ENCODE peak calls at places on chromosome 12, in six cellular contexts. Z is WTC11; O is aorta; T is activated B cell treated with CpG ODN at 0.5 μM for 24 hours; M is CD4-positive, CD25-positive, alpha-beta regulatory T cell; U is RPMI8226. Y is an unnamed sample.

GRCh38 chr12:112368856-112369255 is 13.4 kb downstream of the HECTD4 start:
- DNase-seq in M (no peak), U (no peak), Z (no peak), T (no peak), O (no peak), Y (no peak)

GRCh38 chr12:49636979-49637378 is 13.6 kb downstream of the PRPF40B start:
- DNase-seq in U (peak; percentile 77), T (peak; percentile 22), Z (peak; percentile 63), M (peak; percentile 81), O (no peak), Y (no peak)

GRCh38 chr12:87667378-87667777 is 361.8 kb downstream of the C12orf50 start:
- DNase-seq in O (no peak), M (no peak), U (peak; percentile 9), Z (no peak), T (no peak), Y (no peak)

GRCh38 chr12:47877081-47877480 is 27.7 kb downstream of the VDR start:
- DNase-seq in O (no peak), Z (no peak), T (no peak), U (no peak), M (no peak), Y (no peak)

GRCh38 chr12:23055004-23055403 is 430.0 kb downstream of the ETNK1 start:
- DNase-seq in O (no peak), T (no peak), U (peak; percentile 22), M (no peak), Z (peak; percentile 67), Y (no peak)

GRCh38 chr12:5650804-5651461 is 219.0 kb downstream of the NTF3 start:
- DNase-seq in U (no peak), O (no peak), M (no peak), Z (no peak), T (no peak), Y (no peak)

GRCh38 chr12:47190271-47190750 is 110.6 kb upstream of the AMIGO2 start:
- DNase-seq in T (no peak), M (no peak), O (no peak), Z (no peak), U (no peak), Y (peak; percentile 25)

GRCh38 chr12:3698218-3698974 is 54.5 kb downstream of the CRACR2A start:
- DNase-seq in O (no peak), Z (no peak), T (no peak), U (no peak), M (no peak), Y (peak; percentile 33)

GRCh38 chr12:124233041-124233836 is 61.7 kb upstream of the RFLNA start:
- DNase-seq in Z (no peak), M (no peak), U (no peak), T (no peak), O (no peak), Y (peak; percentile 46)

GRCh38 chr12:104473374-104473983 is 16.7 kb downstream of the CHST11 start:
- DNase-seq in U (no peak), Z (no peak), O (no peak), T (no peak), M (no peak), Y (no peak)

GRCh38 chr12:16150290-16150689 is 127.2 kb downstream of the SLC15A5 start:
- DNase-seq in U (no peak), Z (no peak), O (no peak), T (no peak), M (no peak), Y (no peak)